ENCODE peak calls at places on chromosome 18, in four cellular contexts. M is endothelial cell, O is ELF-1, E is NCI-H774. S is an unnamed sample.

GRCh38 chr18:57943723-57944122 is 100.3 kb upstream of the NEDD4L start:
- DNase-seq in M (no peak), O (no peak), E (no peak), S (no peak)

GRCh38 chr18:11570770-11571169 is 38.6 kb upstream of the SLC35G4 start:
- DNase-seq in M (no peak), O (no peak), E (no peak), S (no peak)

GRCh38 chr18:67007085-67007484 is 403.2 kb upstream of the CDH19 start:
- DNase-seq in M (no peak), O (no peak), E (no peak), S (no peak)

GRCh38 chr18:21853020-21853419 is 112.4 kb downstream of the MIB1 start:
- DNase-seq in M (no peak), O (no peak), E (no peak), S (no peak)

GRCh38 chr18:12599543-12599942 is 58.4 kb downstream of the SPIRE1 start:
- DNase-seq in M (no peak), O (no peak), E (no peak), S (no peak)

GRCh38 chr18:49041677-49042570 is 91.2 kb upstream of the SMAD7 start:
- DNase-seq in M (no peak), O (no peak), E (no peak), S (no peak)

GRCh38 chr18:61569176-61569892 is 236.1 kb downstream of the CDH20 start:
- DNase-seq in M (no peak), O (peak), E (no peak), S (no peak)

GRCh38 chr18:78724214-78724834 is 255.3 kb upstream of the SALL3 start:
- DNase-seq in M (no peak), O (no peak), E (no peak), S (no peak)

GRCh38 chr18:11976882-11977281 is 4.4 kb upstream of the IMPA2 start:
- DNase-seq in M (no peak), O (no peak), E (no peak), S (no peak)

GRCh38 chr18:6877288-6877687 is 147.8 kb downstream of the ARHGAP28 start:
- DNase-seq in M (no peak), O (no peak), E (no peak), S (no peak)

GRCh38 chr18:13239557-13239956 is 21.0 kb downstream of the LDLRAD4 start:
- DNase-seq in M (no peak), O (no peak), E (no peak), S (no peak)

GRCh38 chr18:62523631-62524442 is 1.0 kb downstream of the ZCCHC2 start:
- DNase-seq in M (peak), O (peak), E (peak), S (no peak)

GRCh38 chr18:62327977-62328376 is 2.9 kb downstream of the TNFRSF11A start:
- DNase-seq in M (no peak), O (no peak), E (peak), S (no peak)

GRCh38 chr18:76490701-76491171 is 4.3 kb downstream of the ZNF516 start:
- DNase-seq in M (no peak), O (peak), E (peak), S (no peak)

GRCh38 chr18:63155169-63155852 is 164.3 kb downstream of the BCL2 start:
- DNase-seq in M (peak), O (peak), E (peak), S (peak)

GRCh38 chr18:22952525-22952924 is 19.4 kb downstream of the RBBP8 start:
- DNase-seq in M (no peak), O (no peak), E (no peak), S (no peak)

GRCh38 chr18:506264-506663 is 5.8 kb upstream of the COLEC12 start:
- DNase-seq in M (no peak), O (no peak), E (no peak), S (no peak)

GRCh38 chr18:59929621-59930295 is 30.0 kb downstream of the PMAIP1 start:
- DNase-seq in M (no peak), O (no peak), E (no peak), S (no peak)

GRCh38 chr18:13500891-13501887 is 225.2 kb downstream of the FAM210A start:
- DNase-seq in M (no peak), O (peak), E (peak), S (no peak)

GRCh38 chr18:24138884-24139616 is at the start of gene CABYR:
- DNase-seq in M (peak), O (peak), E (peak), S (peak)

GRCh38 chr18:52903858-52904257 is 563.9 kb downstream of the DCC start:
- DNase-seq in M (peak), O (peak), E (peak), S (no peak)

GRCh38 chr18:72826736-72827135 is 41.1 kb downstream of the NETO1 start:
- DNase-seq in M (no peak), O (no peak), E (no peak), S (no peak)

GRCh38 chr18:3319894-3320438 is 58.0 kb downstream of the MYL12B start:
- DNase-seq in M (no peak), O (no peak), E (no peak), S (no peak)

GRCh38 chr18:71809711-71810110 is 734.4 kb downstream of the CBLN2 start:
- DNase-seq in M (no peak), O (no peak), E (no peak), S (no peak)

GRCh38 chr18:13220326-13220991 is 1.9 kb downstream of the LDLRAD4 start:
- DNase-seq in M (no peak), O (peak), E (no peak), S (no peak)

GRCh38 chr18:69758458-69758857 is 189.2 kb downstream of the CD226 start:
- DNase-seq in M (no peak), O (no peak), E (no peak), S (no peak)

GRCh38 chr18:35580748-35581534 is 599 bp upstream of the GALNT1 start:
- DNase-seq in M (peak), O (peak), E (peak), S (peak)

GRCh38 chr18:21918693-21919092 is 178.1 kb downstream of the MIB1 start:
- DNase-seq in M (no peak), O (no peak), E (no peak), S (no peak)

GRCh38 chr18:56825312-56825711 is 174.2 kb downstream of the WDR7 start:
- DNase-seq in M (no peak), O (no peak), E (no peak), S (no peak)

GRCh38 chr18:9612215-9612830 is 2.0 kb downstream of the PPP4R1 start:
- DNase-seq in M (no peak), O (no peak), E (peak), S (no peak)

GRCh38 chr18:78542204-78542603 is 437.4 kb upstream of the SALL3 start:
- DNase-seq in M (no peak), O (no peak), E (peak), S (no peak)

GRCh38 chr18:21330122-21330701 is 88.2 kb downstream of the GREB1L start:
- DNase-seq in M (no peak), O (no peak), E (no peak), S (no peak)

GRCh38 chr18:33605250-33605649 is 27.2 kb downstream of the ASXL3 start:
- DNase-seq in M (no peak), O (no peak), E (no peak), S (no peak)

GRCh38 chr18:46387426-46388131 is 269.4 kb downstream of the LOXHD1 start:
- DNase-seq in M (no peak), O (peak), E (no peak), S (no peak)